ENCODE peak calls at places on chromosomes 11 and 22, in six cellular contexts. J is A549, X is tibial nerve, P is IMR-90, C is psoas muscle, Q is thoracic aorta. M is an unnamed sample.

GRCh38 chr11:36273110-36273509 is 16.1 kb downstream of the COMMD9 start:
- DNase-seq in J (no peak), X (no peak), P (no peak), C (no peak), Q (no peak), M (no peak)

GRCh38 chr11:122313581-122313980 is 197.6 kb upstream of the BLID start:
- DNase-seq in J (no peak), X (no peak), P (no peak), C (no peak), Q (no peak), M (no peak)

GRCh38 chr11:62069374-62069773 is 54.4 kb upstream of the INCENP start:
- DNase-seq in J (no peak), X (no peak), P (no peak), C (no peak), Q (no peak), M (no peak)

GRCh38 chr11:62671604-62672528 is at the start of the genes LBHD1 and UQCC3:
- DNase-seq in J (peak), X (peak), P (peak), C (peak), Q (no peak), M (peak)

GRCh38 chr11:13337986-13338436 is 60.4 kb downstream of the BMAL1 start:
- DNase-seq in J (peak), X (no peak), P (peak), C (no peak), Q (no peak), M (no peak)

GRCh38 chr11:43690929-43691328 is 10.4 kb downstream of the HSD17B12 start:
- DNase-seq in J (no peak), X (no peak), P (no peak), C (no peak), Q (no peak), M (no peak)

GRCh38 chr11:62128835-62129234 is 5.0 kb downstream of the INCENP start:
- DNase-seq in J (no peak), X (no peak), P (no peak), C (no peak), Q (no peak), M (no peak)

GRCh38 chr22:23242473-23243001 is 62.2 kb downstream of the BCR start:
- DNase-seq in J (no peak), X (no peak), P (peak), C (peak), Q (no peak), M (no peak)

GRCh38 chr11:102640946-102641345 is 15.8 kb upstream of the MMP20 start:
- DNase-seq in J (no peak), X (no peak), P (no peak), C (no peak), Q (no peak), M (no peak)

GRCh38 chr11:69605737-69606526 is 35.0 kb upstream of the CCND1 start:
- DNase-seq in J (no peak), X (no peak), P (no peak), C (no peak), Q (no peak), M (no peak)

GRCh38 chr22:50274311-50274710 is 4.1 kb upstream of the MAPK11 start:
- DNase-seq in J (peak), X (peak), P (peak), C (no peak), Q (no peak), M (peak)

GRCh38 chr22:47474895-47475294 is 712.4 kb downstream of the TBC1D22A start:
- DNase-seq in J (no peak), X (peak), P (no peak), C (no peak), Q (no peak), M (no peak)

GRCh38 chr11:83256602-83257340 is 29.4 kb downstream of the CCDC90B start:
- DNase-seq in J (no peak), X (no peak), P (no peak), C (no peak), Q (no peak), M (no peak)

GRCh38 chr11:71214553-71215371 is 37.6 kb downstream of the SHANK2 start:
- DNase-seq in J (no peak), X (no peak), P (no peak), C (peak), Q (no peak), M (no peak)

GRCh38 chr22:27919943-27920755 is 1.1 kb upstream of the PITPNB start:
- DNase-seq in J (peak), X (peak), P (peak), C (no peak), Q (no peak), M (no peak)

GRCh38 chr11:123218451-123218850 is 23.4 kb upstream of the CLMP start:
- DNase-seq in J (no peak), X (no peak), P (peak), C (no peak), Q (no peak), M (no peak)

GRCh38 chr11:118216621-118217526 is 7.9 kb downstream of the JAML start:
- DNase-seq in J (no peak), X (no peak), P (no peak), C (no peak), Q (no peak), M (no peak)

GRCh38 chr22:30573594-30574094 is 821 bp downstream of the GAL3ST1 start:
- DNase-seq in J (no peak), X (no peak), P (no peak), C (peak), Q (no peak), M (no peak)

GRCh38 chr11:68338041-68338800 is 25.8 kb downstream of the LRP5 start:
- DNase-seq in J (no peak), X (no peak), P (peak), C (no peak), Q (no peak), M (peak)

GRCh38 chr11:27471588-27472397 is 797 bp downstream of the LGR4 start:
- DNase-seq in J (no peak), X (peak), P (no peak), C (peak), Q (no peak), M (peak)

GRCh38 chr11:47070769-47071168 is 105.9 kb downstream of the ARFGAP2 start:
- DNase-seq in J (no peak), X (no peak), P (no peak), C (no peak), Q (no peak), M (no peak)

GRCh38 chr22:47049078-47049609 is 286.7 kb downstream of the TBC1D22A start:
- DNase-seq in J (no peak), X (no peak), P (no peak), C (peak), Q (no peak), M (no peak)

GRCh38 chr11:118834428-118835028 is 43.6 kb upstream of the DDX6 start:
- DNase-seq in J (no peak), X (no peak), P (peak), C (no peak), Q (no peak), M (no peak)

GRCh38 chr11:64913171-64913727 is 3.8 kb downstream of the ATG2A start:
- DNase-seq in J (no peak), X (no peak), P (no peak), C (no peak), Q (no peak), M (no peak)

GRCh38 chr11:134656861-134657540 is 245.0 kb upstream of the B3GAT1 start:
- DNase-seq in J (no peak), X (no peak), P (no peak), C (no peak), Q (no peak), M (no peak)

GRCh38 chr11:68341557-68342458 is 29.4 kb downstream of the LRP5 start:
- DNase-seq in J (no peak), X (no peak), P (no peak), C (no peak), Q (no peak), M (no peak)

GRCh38 chr11:97428247-97428646 is 1038.4 kb downstream of the JRKL start:
- DNase-seq in J (no peak), X (no peak), P (no peak), C (no peak), Q (no peak), M (no peak)

GRCh38 chr11:61515686-61516085 is 7.1 kb downstream of the LRRC10B start:
- DNase-seq in J (no peak), X (no peak), P (no peak), C (no peak), Q (no peak), M (no peak)

GRCh38 chr11:326842-327580 is 6.4 kb upstream of the IFITM3 start:
- DNase-seq in J (no peak), X (peak), P (peak), C (peak), Q (peak), M (no peak)

GRCh38 chr11:92702037-92702436 is 267.4 kb upstream of the MTNR1B start:
- DNase-seq in J (no peak), X (no peak), P (peak), C (no peak), Q (no peak), M (no peak)

GRCh38 chr11:117816151-117816741 is 8.3 kb downstream of the FXYD2 start:
- DNase-seq in J (no peak), X (no peak), P (peak), C (peak), Q (no peak), M (no peak)

GRCh38 chr22:48574776-48575566 is 1252.7 kb downstream of the BRD1 start:
- DNase-seq in J (peak), X (no peak), P (no peak), C (peak), Q (no peak), M (peak)

GRCh38 chr11:13776134-13776815 is 107.8 kb downstream of the FAR1 start:
- DNase-seq in J (no peak), X (no peak), P (no peak), C (no peak), Q (no peak), M (no peak)

DNA sequence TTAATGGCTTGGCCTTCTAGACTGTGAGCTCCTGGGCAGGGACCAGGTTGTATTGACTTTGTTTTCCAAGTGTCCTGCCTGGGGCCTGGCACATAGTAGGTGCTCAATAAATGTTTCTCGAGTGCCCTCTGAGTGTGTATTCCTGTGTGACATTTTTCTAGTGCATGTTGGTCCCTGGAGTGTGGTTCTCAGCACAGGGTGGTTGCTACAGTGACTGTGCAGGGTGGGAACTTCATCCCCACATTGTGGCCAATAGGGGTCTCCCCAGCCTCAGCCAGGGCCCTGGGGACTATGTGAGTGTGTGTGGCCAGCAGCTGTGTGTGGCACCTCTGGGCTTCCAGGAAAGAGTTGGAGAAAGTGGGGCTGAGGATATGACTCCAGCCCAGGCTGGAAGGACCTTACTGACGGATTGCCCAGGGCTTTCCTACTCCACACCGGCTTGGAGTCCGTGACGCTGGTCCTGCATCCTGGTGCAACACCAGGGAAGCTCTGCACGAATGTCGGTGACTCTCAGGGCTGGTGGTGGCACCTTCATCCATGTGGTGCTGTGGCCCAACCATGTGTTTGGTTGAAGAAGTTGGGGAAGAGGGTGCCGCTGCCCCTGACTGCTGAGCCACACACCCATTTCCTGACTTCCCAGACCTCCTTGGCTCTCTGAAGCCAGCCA is 9.0 kb upstream of the MARK2 start:
- DNase-seq in J (no peak), X (no peak), P (peak), C (no peak), Q (no peak), M (no peak)
- H3K27ac ChIP-seq in J (no peak), X (no peak), P (no peak), C (no peak), Q (no peak), M (no peak)

GRCh38 chr11:124758355-124759267 is 3.5 kb downstream of the ESAM start:
- DNase-seq in J (peak), X (peak), P (peak), C (peak), Q (no peak), M (no peak)
- H3K27ac ChIP-seq in J (peak), X (peak), P (no peak), C (peak), Q (no peak), M (peak)

GRCh38 chr11:120467627-120468026 is 43.9 kb upstream of the GRIK4 start:
- DNase-seq in J (no peak), X (no peak), P (peak), C (no peak), Q (no peak), M (no peak)

GRCh38 chr11:120465921-120466534 is 45.5 kb upstream of the GRIK4 start:
- DNase-seq in J (no peak), X (no peak), P (no peak), C (no peak), Q (no peak), M (no peak)

GRCh38 chr11:120457996-120458395 is 53.6 kb upstream of the GRIK4 start:
- DNase-seq in J (no peak), X (no peak), P (no peak), C (no peak), Q (no peak), M (no peak)

DNA sequence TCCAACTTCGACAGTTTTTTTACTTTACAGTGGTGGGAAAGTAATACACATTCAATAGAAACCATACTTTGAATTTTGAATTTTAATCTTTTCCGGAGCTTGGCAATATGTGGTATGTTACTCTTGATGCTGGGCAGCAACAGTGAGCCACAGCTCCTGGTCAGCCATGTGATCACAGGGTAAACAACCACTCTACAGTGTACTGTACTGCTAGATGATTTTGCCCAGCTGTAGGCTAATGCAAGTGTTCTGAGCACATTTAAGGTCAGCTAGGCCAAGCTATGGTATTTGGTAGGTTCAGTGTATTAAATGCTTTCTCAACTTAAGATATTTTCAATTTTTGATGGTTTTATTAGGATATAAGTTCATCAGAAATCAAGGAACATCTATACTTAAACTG is 48.7 kb upstream of the GRIK4 start:
- DNase-seq in J (no peak), X (no peak), P (peak), C (no peak), Q (no peak), M (no peak)
- H3K27ac ChIP-seq in J (no peak), X (no peak), P (peak), C (no peak), Q (no peak), M (no peak)

GRCh38 chr22:42770941-42771647 is 50.4 kb upstream of the A4GALT start:
- DNase-seq in J (no peak), X (no peak), P (no peak), C (no peak), Q (no peak), M (no peak)

GRCh38 chr22:42769238-42769573 is 48.5 kb upstream of the A4GALT start:
- DNase-seq in J (no peak), X (no peak), P (no peak), C (no peak), Q (no peak), M (no peak)

GRCh38 chr22:42768385-42769035 is 47.8 kb upstream of the A4GALT start:
- DNase-seq in J (no peak), X (no peak), P (no peak), C (no peak), Q (no peak), M (no peak)

GRCh38 chr22:42770448-42770726 is 49.7 kb upstream of the A4GALT start:
- DNase-seq in J (no peak), X (no peak), P (no peak), C (no peak), Q (no peak), M (no peak)

DNA sequence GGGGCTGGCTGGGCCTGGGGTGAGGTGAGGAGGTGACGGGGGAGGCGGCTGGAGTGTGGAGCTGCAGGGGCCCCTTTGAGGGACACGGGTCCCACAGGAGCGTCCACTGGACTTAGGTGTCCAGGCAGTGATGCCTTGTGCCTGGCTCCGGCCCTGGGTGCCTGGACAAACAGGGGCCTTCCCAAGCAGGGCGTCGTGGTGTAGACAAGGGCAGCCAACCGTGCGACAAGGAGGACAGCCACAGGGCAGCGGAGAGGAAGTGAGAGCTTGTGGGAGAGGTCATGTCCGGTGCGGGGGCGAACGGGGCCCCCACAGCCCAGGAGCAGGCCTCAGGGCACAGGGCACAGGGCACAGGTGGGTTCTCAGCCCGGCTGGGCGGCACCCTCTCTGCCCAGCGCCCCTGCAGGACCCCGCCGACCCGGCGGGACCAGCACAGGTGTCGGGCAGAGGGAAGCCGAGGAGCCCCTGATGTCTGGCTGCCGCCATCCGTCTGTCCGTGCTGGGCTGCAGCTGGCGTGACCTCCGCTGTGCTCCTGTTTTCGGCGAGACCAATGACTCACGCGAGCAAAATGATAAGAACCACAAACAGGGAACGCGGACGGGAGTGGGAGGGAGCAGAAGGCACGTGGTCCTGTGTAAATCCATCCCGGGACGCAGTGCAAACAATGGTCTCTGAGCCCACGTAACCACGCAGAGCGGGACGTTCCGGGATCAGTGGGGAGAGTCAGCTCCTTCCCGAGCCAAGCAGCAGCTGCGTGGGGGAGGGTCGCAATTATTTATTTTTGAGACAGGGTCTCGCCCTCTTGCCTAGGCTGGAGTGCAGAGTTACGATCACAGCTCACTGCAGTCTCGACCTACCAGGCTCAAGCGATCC is 49.1 kb upstream of the A4GALT start:
- DNase-seq in J (no peak), X (peak), P (peak), C (peak), Q (peak), M (no peak)
- H3K27ac ChIP-seq in J (peak), X (no peak), P (peak), C (no peak), Q (no peak), M (no peak)

GRCh38 chr22:17265649-17266248 is 46.5 kb upstream of the ADA2 start:
- DNase-seq in J (no peak), X (no peak), P (no peak), C (no peak), Q (no peak), M (no peak)
- H3K27ac ChIP-seq in J (no peak), X (no peak), P (no peak), C (peak), Q (no peak), M (peak)

GRCh38 chr11:57224537-57224936 is 12.5 kb downstream of the APLNR start:
- DNase-seq in J (peak), X (no peak), P (peak), C (no peak), Q (no peak), M (no peak)
- H3K27ac ChIP-seq in J (peak), X (no peak), P (no peak), C (no peak), Q (no peak), M (no peak)

GRCh38 chr11:94794287-94795168 is 26.4 kb downstream of the AMOTL1 start:
- DNase-seq in J (no peak), X (peak), P (peak), C (peak), Q (peak), M (no peak)
- H3K27ac ChIP-seq in J (peak), X (peak), P (peak), C (peak), Q (peak), M (no peak)

GRCh38 chr11:120399312-120399711 is 63.1 kb downstream of the ARHGEF12 start:
- DNase-seq in J (no peak), X (no peak), P (no peak), C (no peak), Q (no peak), M (no peak)
- H3K27ac ChIP-seq in J (no peak), X (no peak), P (no peak), C (peak), Q (no peak), M (no peak)

DNA sequence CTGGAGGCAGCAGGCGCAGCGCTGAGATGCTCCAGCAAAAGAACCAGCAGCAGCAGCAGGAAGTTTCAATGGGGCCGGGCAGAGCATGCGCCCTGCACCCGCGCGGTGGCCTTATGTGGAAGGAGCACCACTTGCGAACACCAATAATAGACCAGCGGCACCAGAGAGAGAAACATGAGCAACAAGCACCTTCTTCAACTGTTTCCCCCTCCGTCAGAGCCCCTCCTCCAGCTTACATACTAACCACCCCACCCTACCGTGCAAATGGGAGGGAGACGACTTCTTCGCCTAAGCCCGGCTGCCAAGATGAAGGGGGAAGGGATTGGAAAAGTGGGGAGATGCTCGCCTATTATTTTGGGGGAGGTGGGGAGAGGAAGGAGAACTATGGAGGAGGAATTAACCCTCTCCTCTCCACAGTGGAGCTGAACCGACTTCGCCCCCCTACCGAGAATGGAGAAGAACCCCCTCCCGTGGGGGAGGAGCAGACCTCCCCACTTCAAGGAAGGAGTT is 1.1 kb downstream of the RSF1 start:
- DNase-seq in J (peak), X (peak), P (peak), C (peak), Q (peak), M (peak)
- H3K27ac ChIP-seq in J (peak), X (peak), P (peak), C (peak), Q (peak), M (peak)

GRCh38 chr22:21032037-21032842 is at the start of gene SLC7A4:
- DNase-seq in J (no peak), X (no peak), P (no peak), C (no peak), Q (no peak), M (no peak)
- H3K27ac ChIP-seq in J (no peak), X (no peak), P (no peak), C (no peak), Q (no peak), M (no peak)